ENCODE peak calls at places on chromosomes 2 and 18, in nine cellular contexts. One of them, this sample, is unnamed.

GRCh38 chr2:8692783-8693768 is 11.2 kb downstream of the ID2 start:
- DNase-seq in sigmoid colon: no peak
- DNase-seq in heart left ventricle: peak
- DNase-seq in H1: no peak
- DNase-seq in CD4-positive, CD25-positive, alpha-beta regulatory T cell: no peak
- DNase-seq in transverse colon: peak
- DNase-seq in foreskin keratinocyte: peak
- DNase-seq in kidney: peak
- DNase-seq in uterus: no peak
- DNase-seq in this sample: peak

GRCh38 chr18:3665187-3665586 is 215.2 kb downstream of the TGIF1 start:
- DNase-seq in sigmoid colon: no peak
- DNase-seq in heart left ventricle: no peak
- DNase-seq in H1: no peak
- DNase-seq in CD4-positive, CD25-positive, alpha-beta regulatory T cell: no peak
- DNase-seq in transverse colon: no peak
- DNase-seq in foreskin keratinocyte: no peak
- DNase-seq in kidney: no peak
- DNase-seq in uterus: no peak
- DNase-seq in this sample: no peak

GRCh38 chr2:134375935-134376334 is 122.1 kb downstream of the MGAT5 start:
- DNase-seq in sigmoid colon: peak
- DNase-seq in heart left ventricle: no peak
- DNase-seq in H1: no peak
- DNase-seq in CD4-positive, CD25-positive, alpha-beta regulatory T cell: no peak
- DNase-seq in transverse colon: peak
- DNase-seq in foreskin keratinocyte: peak
- DNase-seq in kidney: no peak
- DNase-seq in uterus: peak
- DNase-seq in this sample: no peak

GRCh38 chr2:216002274-216002673 is 11.1 kb downstream of the MREG start:
- DNase-seq in sigmoid colon: no peak
- DNase-seq in heart left ventricle: no peak
- DNase-seq in H1: no peak
- DNase-seq in CD4-positive, CD25-positive, alpha-beta regulatory T cell: no peak
- DNase-seq in transverse colon: no peak
- DNase-seq in foreskin keratinocyte: no peak
- DNase-seq in kidney: no peak
- DNase-seq in uterus: no peak
- DNase-seq in this sample: no peak

GRCh38 chr2:164485541-164485940 is 135.7 kb downstream of the GRB14 start:
- DNase-seq in sigmoid colon: no peak
- DNase-seq in heart left ventricle: no peak
- DNase-seq in H1: no peak
- DNase-seq in CD4-positive, CD25-positive, alpha-beta regulatory T cell: no peak
- DNase-seq in transverse colon: no peak
- DNase-seq in foreskin keratinocyte: peak
- DNase-seq in kidney: no peak
- DNase-seq in uterus: no peak
- DNase-seq in this sample: no peak

GRCh38 chr2:12432985-12433640 is 283.6 kb upstream of the TRIB2 start:
- DNase-seq in sigmoid colon: no peak
- DNase-seq in heart left ventricle: no peak
- DNase-seq in H1: no peak
- DNase-seq in CD4-positive, CD25-positive, alpha-beta regulatory T cell: no peak
- DNase-seq in transverse colon: no peak
- DNase-seq in foreskin keratinocyte: no peak
- DNase-seq in kidney: no peak
- DNase-seq in uterus: no peak
- DNase-seq in this sample: no peak

GRCh38 chr2:41709702-41710599 is 337.9 kb upstream of the PKDCC start:
- DNase-seq in sigmoid colon: no peak
- DNase-seq in heart left ventricle: no peak
- DNase-seq in H1: no peak
- DNase-seq in CD4-positive, CD25-positive, alpha-beta regulatory T cell: no peak
- DNase-seq in transverse colon: no peak
- DNase-seq in foreskin keratinocyte: peak
- DNase-seq in kidney: no peak
- DNase-seq in uterus: no peak
- DNase-seq in this sample: no peak

GRCh38 chr2:18651842-18652774 is 62.7 kb upstream of the NT5C1B start:
- DNase-seq in sigmoid colon: no peak
- DNase-seq in heart left ventricle: no peak
- DNase-seq in H1: no peak
- DNase-seq in CD4-positive, CD25-positive, alpha-beta regulatory T cell: no peak
- DNase-seq in transverse colon: no peak
- DNase-seq in foreskin keratinocyte: no peak
- DNase-seq in kidney: no peak
- DNase-seq in uterus: no peak
- DNase-seq in this sample: no peak

GRCh38 chr2:128545829-128546228 is 227.2 kb upstream of the HS6ST1 start:
- DNase-seq in sigmoid colon: peak
- DNase-seq in heart left ventricle: no peak
- DNase-seq in H1: no peak
- DNase-seq in CD4-positive, CD25-positive, alpha-beta regulatory T cell: no peak
- DNase-seq in transverse colon: no peak
- DNase-seq in foreskin keratinocyte: no peak
- DNase-seq in kidney: no peak
- DNase-seq in uterus: no peak
- DNase-seq in this sample: no peak

GRCh38 chr2:212392048-212392447 is 146.6 kb downstream of the ERBB4 start:
- DNase-seq in sigmoid colon: no peak
- DNase-seq in heart left ventricle: no peak
- DNase-seq in H1: no peak
- DNase-seq in CD4-positive, CD25-positive, alpha-beta regulatory T cell: no peak
- DNase-seq in transverse colon: no peak
- DNase-seq in foreskin keratinocyte: peak
- DNase-seq in kidney: no peak
- DNase-seq in uterus: no peak
- DNase-seq in this sample: no peak

GRCh38 chr2:127400533-127400896 is 12.7 kb upstream of the MAP3K2 start:
- DNase-seq in sigmoid colon: no peak
- DNase-seq in heart left ventricle: no peak
- DNase-seq in H1: no peak
- DNase-seq in CD4-positive, CD25-positive, alpha-beta regulatory T cell: no peak
- DNase-seq in transverse colon: peak
- DNase-seq in foreskin keratinocyte: no peak
- DNase-seq in kidney: no peak
- DNase-seq in uterus: no peak
- DNase-seq in this sample: no peak

GRCh38 chr2:240961878-240962277 is 36.5 kb upstream of the SNED1 start:
- DNase-seq in sigmoid colon: no peak
- DNase-seq in heart left ventricle: no peak
- DNase-seq in H1: no peak
- DNase-seq in CD4-positive, CD25-positive, alpha-beta regulatory T cell: no peak
- DNase-seq in transverse colon: no peak
- DNase-seq in foreskin keratinocyte: no peak
- DNase-seq in kidney: peak
- DNase-seq in uterus: peak
- DNase-seq in this sample: no peak

GRCh38 chr18:23523429-23524212 is 20.3 kb downstream of the RMC1 start:
- DNase-seq in sigmoid colon: no peak
- DNase-seq in heart left ventricle: no peak
- DNase-seq in H1: no peak
- DNase-seq in CD4-positive, CD25-positive, alpha-beta regulatory T cell: no peak
- DNase-seq in transverse colon: no peak
- DNase-seq in foreskin keratinocyte: no peak
- DNase-seq in kidney: no peak
- DNase-seq in uterus: no peak
- DNase-seq in this sample: no peak

GRCh38 chr2:20663196-20664070 is 3.5 kb upstream of the GDF7 start:
- DNase-seq in sigmoid colon: peak
- DNase-seq in heart left ventricle: no peak
- DNase-seq in H1: no peak
- DNase-seq in CD4-positive, CD25-positive, alpha-beta regulatory T cell: no peak
- DNase-seq in transverse colon: no peak
- DNase-seq in foreskin keratinocyte: no peak
- DNase-seq in kidney: peak
- DNase-seq in uterus: no peak
- DNase-seq in this sample: no peak

GRCh38 chr2:1407950-1408695 is 5.1 kb upstream of the TPO start:
- DNase-seq in sigmoid colon: no peak
- DNase-seq in heart left ventricle: no peak
- DNase-seq in H1: no peak
- DNase-seq in CD4-positive, CD25-positive, alpha-beta regulatory T cell: no peak
- DNase-seq in transverse colon: no peak
- DNase-seq in foreskin keratinocyte: no peak
- DNase-seq in kidney: no peak
- DNase-seq in uterus: no peak
- DNase-seq in this sample: no peak

GRCh38 chr2:102872388-102872787 is 110.6 kb downstream of the TMEM182 start:
- DNase-seq in sigmoid colon: no peak
- DNase-seq in heart left ventricle: no peak
- DNase-seq in H1: no peak
- DNase-seq in CD4-positive, CD25-positive, alpha-beta regulatory T cell: no peak
- DNase-seq in transverse colon: no peak
- DNase-seq in foreskin keratinocyte: no peak
- DNase-seq in kidney: no peak
- DNase-seq in uterus: no peak
- DNase-seq in this sample: no peak

GRCh38 chr2:73984922-73985317 is 210 bp downstream of the TET3 start:
- DNase-seq in sigmoid colon: peak
- DNase-seq in heart left ventricle: peak
- DNase-seq in H1: no peak
- DNase-seq in CD4-positive, CD25-positive, alpha-beta regulatory T cell: peak
- DNase-seq in transverse colon: peak
- DNase-seq in foreskin keratinocyte: no peak
- DNase-seq in kidney: peak
- DNase-seq in uterus: peak
- DNase-seq in this sample: no peak

GRCh38 chr2:183059561-183059960 is 19.0 kb upstream of the DUSP19 start:
- DNase-seq in sigmoid colon: no peak
- DNase-seq in heart left ventricle: no peak
- DNase-seq in H1: no peak
- DNase-seq in CD4-positive, CD25-positive, alpha-beta regulatory T cell: no peak
- DNase-seq in transverse colon: no peak
- DNase-seq in foreskin keratinocyte: peak
- DNase-seq in kidney: no peak
- DNase-seq in uterus: no peak
- DNase-seq in this sample: no peak

GRCh38 chr2:64410673-64411072 is 43.3 kb upstream of the LGALSL start:
- DNase-seq in sigmoid colon: no peak
- DNase-seq in heart left ventricle: no peak
- DNase-seq in H1: no peak
- DNase-seq in CD4-positive, CD25-positive, alpha-beta regulatory T cell: no peak
- DNase-seq in transverse colon: no peak
- DNase-seq in foreskin keratinocyte: no peak
- DNase-seq in kidney: no peak
- DNase-seq in uterus: no peak
- DNase-seq in this sample: no peak

GRCh38 chr2:77604953-77605947 is 83.1 kb upstream of the LRRTM4 start:
- DNase-seq in sigmoid colon: no peak
- DNase-seq in heart left ventricle: no peak
- DNase-seq in H1: no peak
- DNase-seq in CD4-positive, CD25-positive, alpha-beta regulatory T cell: no peak
- DNase-seq in transverse colon: no peak
- DNase-seq in foreskin keratinocyte: no peak
- DNase-seq in kidney: no peak
- DNase-seq in uterus: no peak
- DNase-seq in this sample: no peak

GRCh38 chr2:159996792-159997546 is 65.4 kb downstream of the PLA2R1 start:
- DNase-seq in sigmoid colon: no peak
- DNase-seq in heart left ventricle: no peak
- DNase-seq in H1: no peak
- DNase-seq in CD4-positive, CD25-positive, alpha-beta regulatory T cell: no peak
- DNase-seq in transverse colon: no peak
- DNase-seq in foreskin keratinocyte: peak
- DNase-seq in kidney: no peak
- DNase-seq in uterus: no peak
- DNase-seq in this sample: no peak
- H3K27ac ChIP-seq in sigmoid colon: no peak
- H3K27ac ChIP-seq in heart left ventricle: peak
- H3K27ac ChIP-seq in H1: no peak
- H3K27ac ChIP-seq in CD4-positive, CD25-positive, alpha-beta regulatory T cell: no peak
- H3K27ac ChIP-seq in transverse colon: no peak
- H3K27ac ChIP-seq in foreskin keratinocyte: no peak
- H3K27ac ChIP-seq in kidney: no peak
- H3K27ac ChIP-seq in uterus: peak
- H3K27ac ChIP-seq in this sample: no peak

GRCh38 chr18:70333757-70334156 is 44.9 kb downstream of the SOCS6 start:
- DNase-seq in sigmoid colon: no peak
- DNase-seq in heart left ventricle: no peak
- DNase-seq in H1: no peak
- DNase-seq in CD4-positive, CD25-positive, alpha-beta regulatory T cell: no peak
- DNase-seq in transverse colon: no peak
- DNase-seq in foreskin keratinocyte: peak
- DNase-seq in kidney: no peak
- DNase-seq in uterus: no peak
- DNase-seq in this sample: no peak
- H3K27ac ChIP-seq in sigmoid colon: no peak
- H3K27ac ChIP-seq in heart left ventricle: peak
- H3K27ac ChIP-seq in H1: no peak
- H3K27ac ChIP-seq in CD4-positive, CD25-positive, alpha-beta regulatory T cell: no peak
- H3K27ac ChIP-seq in transverse colon: no peak
- H3K27ac ChIP-seq in foreskin keratinocyte: peak
- H3K27ac ChIP-seq in kidney: no peak
- H3K27ac ChIP-seq in uterus: no peak
- H3K27ac ChIP-seq in this sample: no peak

DNA sequence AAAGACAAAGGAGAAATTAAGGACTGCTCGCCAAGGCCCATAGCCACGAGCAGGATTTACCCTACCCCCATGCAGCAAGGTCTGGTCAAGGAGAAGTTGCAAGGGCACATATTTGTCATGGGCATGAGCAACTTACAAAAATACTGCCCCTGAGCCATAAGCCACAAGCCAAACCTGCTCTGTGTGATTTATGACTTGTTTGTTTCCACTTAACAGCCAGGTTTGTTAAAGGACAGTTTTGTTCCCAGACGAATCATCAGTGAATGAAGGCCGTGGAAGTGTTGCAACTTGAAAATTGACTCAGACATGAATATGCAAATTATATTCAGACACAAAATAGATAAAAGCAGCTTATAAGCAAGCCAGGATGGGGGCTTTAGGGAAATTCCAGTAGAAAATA is 31.3 kb upstream of the EVA1A start:
- DNase-seq in sigmoid colon: no peak
- DNase-seq in heart left ventricle: no peak
- DNase-seq in H1: no peak
- DNase-seq in CD4-positive, CD25-positive, alpha-beta regulatory T cell: no peak
- DNase-seq in transverse colon: no peak
- DNase-seq in foreskin keratinocyte: peak
- DNase-seq in kidney: no peak
- DNase-seq in uterus: no peak
- DNase-seq in this sample: no peak
- H3K27ac ChIP-seq in sigmoid colon: no peak
- H3K27ac ChIP-seq in heart left ventricle: no peak
- H3K27ac ChIP-seq in H1: no peak
- H3K27ac ChIP-seq in CD4-positive, CD25-positive, alpha-beta regulatory T cell: no peak
- H3K27ac ChIP-seq in transverse colon: no peak
- H3K27ac ChIP-seq in foreskin keratinocyte: peak
- H3K27ac ChIP-seq in kidney: no peak
- H3K27ac ChIP-seq in uterus: no peak
- H3K27ac ChIP-seq in this sample: no peak

DNA sequence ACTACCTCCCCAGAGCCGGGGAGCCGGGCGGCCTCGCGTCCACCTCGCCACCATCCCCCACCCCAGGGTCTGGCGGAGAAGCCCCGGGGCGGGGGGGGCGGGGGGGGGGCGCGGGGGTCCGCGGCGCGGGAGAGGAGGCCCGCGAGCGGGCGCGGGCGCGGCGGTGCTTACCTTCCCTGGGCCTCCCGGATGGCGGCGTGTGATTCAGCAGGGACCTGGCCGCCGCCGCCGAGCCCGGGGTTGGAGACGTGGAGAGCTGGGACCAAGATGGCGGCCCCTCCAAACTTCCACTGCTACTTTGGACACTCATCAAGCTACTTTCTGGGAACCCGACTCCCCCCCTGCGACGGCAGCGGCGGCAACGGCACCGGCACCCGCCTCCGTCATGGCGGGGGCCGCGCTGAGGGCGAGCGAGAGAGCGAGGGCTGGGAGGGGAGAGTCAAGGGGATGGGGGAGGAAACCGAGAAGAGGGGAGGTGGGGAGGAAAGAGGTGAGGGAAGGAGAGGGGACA is 519 bp downstream of the TLK1 start:
- DNase-seq in sigmoid colon: peak
- DNase-seq in heart left ventricle: peak
- DNase-seq in H1: no peak
- DNase-seq in CD4-positive, CD25-positive, alpha-beta regulatory T cell: peak
- DNase-seq in transverse colon: peak
- DNase-seq in foreskin keratinocyte: peak
- DNase-seq in kidney: peak
- DNase-seq in uterus: peak
- DNase-seq in this sample: peak
- H3K27ac ChIP-seq in sigmoid colon: peak
- H3K27ac ChIP-seq in heart left ventricle: peak
- H3K27ac ChIP-seq in H1: peak
- H3K27ac ChIP-seq in CD4-positive, CD25-positive, alpha-beta regulatory T cell: peak
- H3K27ac ChIP-seq in transverse colon: peak
- H3K27ac ChIP-seq in foreskin keratinocyte: peak
- H3K27ac ChIP-seq in kidney: peak
- H3K27ac ChIP-seq in uterus: peak
- H3K27ac ChIP-seq in this sample: peak